ENCODE peak calls at places on chromosome 11, in four cellular contexts. L, A, H and D are unnamed samples.

GRCh38 chr11:64381350-64381749 is 22.4 kb downstream of the RPS6KA4 start:
- DNase-seq in L (no peak), A (no peak), H (no peak), D (no peak)

GRCh38 chr11:27723685-27724084 is 23.4 kb upstream of the BDNF start:
- DNase-seq in L (no peak), A (no peak), H (no peak), D (no peak)

GRCh38 chr11:95279921-95280861 is 49.2 kb upstream of the SESN3 start:
- DNase-seq in L (no peak), A (peak; percentile 41), H (no peak), D (no peak)

GRCh38 chr11:83639995-83640758 is 354.0 kb upstream of the CCDC90B start:
- DNase-seq in L (no peak), A (no peak), H (no peak), D (no peak)

GRCh38 chr11:68370211-68371111 is 58.1 kb downstream of the LRP5 start:
- DNase-seq in L (no peak), A (no peak), H (no peak), D (no peak)

GRCh38 chr11:120501440-120501839 is 10.1 kb upstream of the GRIK4 start:
- DNase-seq in L (no peak), A (no peak), H (no peak), D (no peak)

GRCh38 chr11:35804446-35805040 is 139.3 kb upstream of the LDLRAD3 start:
- DNase-seq in L (no peak), A (no peak), H (no peak), D (no peak)

GRCh38 chr11:10487002-10487647 is 32.1 kb downstream of the AMPD3 start:
- DNase-seq in L (no peak), A (no peak), H (no peak), D (no peak)

GRCh38 chr11:1402776-1403620 is 13.3 kb downstream of the BRSK2 start:
- DNase-seq in L (no peak), A (no peak), H (no peak), D (no peak)

GRCh38 chr11:64245797-64246623 is 733 bp downstream of the PPP1R14B start:
- DNase-seq in L (peak; percentile 86), A (peak; percentile 16), H (peak; percentile 42), D (peak; percentile 98)

GRCh38 chr11:61546663-61547062 is 34.2 kb downstream of the SYT7 start:
- DNase-seq in L (no peak), A (no peak), H (no peak), D (no peak)

GRCh38 chr11:13578514-13579140 is 82.8 kb upstream of the PTH start:
- DNase-seq in L (no peak), A (no peak), H (no peak), D (no peak)

GRCh38 chr11:35257287-35257686 is 118.3 kb downstream of the CD44 start:
- DNase-seq in L (no peak), A (no peak), H (no peak), D (no peak)

GRCh38 chr11:24622262-24622661 is 125.4 kb downstream of the LUZP2 start:
- DNase-seq in L (no peak), A (no peak), H (no peak), D (no peak)

GRCh38 chr11:44885919-44886318 is 64.8 kb downstream of the TP53I11 start:
- DNase-seq in L (no peak), A (no peak), H (no peak), D (no peak)

GRCh38 chr11:73743045-73743444 is 17.8 kb downstream of the RAB6A start:
- DNase-seq in L (no peak), A (no peak), H (no peak), D (no peak)

GRCh38 chr11:11841121-11841604 is 609 bp upstream of the USP47 start:
- DNase-seq in L (peak; percentile 75), A (peak; percentile 65), H (no peak), D (peak; percentile 1)

GRCh38 chr11:15117751-15118150 is 3.0 kb downstream of the INSC start:
- DNase-seq in L (no peak), A (no peak), H (no peak), D (no peak)

GRCh38 chr11:47020793-47021624 is 84.4 kb downstream of the CSTPP1 start:
- DNase-seq in L (no peak), A (no peak), H (no peak), D (no peak)

GRCh38 chr11:2703487-2704141 is 3.8 kb upstream of the KCNQ1OT1 start:
- DNase-seq in L (peak; percentile 61), A (no peak), H (no peak), D (no peak)

GRCh38 chr11:123301696-123302400 is 106.8 kb upstream of the CLMP start:
- DNase-seq in L (peak; percentile 69), A (peak; percentile 13), H (peak; percentile 80), D (peak; percentile 60)

GRCh38 chr11:11728371-11728770 is 106.6 kb upstream of the GALNT18 start:
- DNase-seq in L (no peak), A (no peak), H (no peak), D (no peak)

GRCh38 chr11:126210871-126211235 is 597 bp downstream of the RPUSD4 start:
- DNase-seq in L (no peak), A (no peak), H (no peak), D (no peak)